ENCODE peak calls at places on chromosomes 11 and 22, in four cellular contexts. W is body of pancreas, S is fibroblast of lung, N is left lung. H is an unnamed sample.

GRCh38 chr22:49958961-49959781 is 1.4 kb upstream of the PIM3 start:
- DNase-seq in N (peak), W (peak), S (no peak), H (peak)

GRCh38 chr11:19551454-19551853 is 161.2 kb upstream of the NAV2 start:
- DNase-seq in S (no peak), W (no peak), N (no peak), H (no peak)

GRCh38 chr22:37633693-37634504 is 5.6 kb upstream of the SH3BP1 start:
- DNase-seq in W (peak), S (peak), N (peak), H (peak)

GRCh38 chr22:37681556-37682049 is 4.5 kb upstream of the NOL12 start:
- DNase-seq in N (peak), W (peak), S (peak), H (peak)

GRCh38 chr22:31139866-31140716 is at the start of gene PLA2G3:
- DNase-seq in S (peak), W (no peak), N (peak), H (peak)

GRCh38 chr22:19799322-19800190 is 39.0 kb downstream of the TBX1 start:
- DNase-seq in W (no peak), S (peak), N (no peak), H (no peak)

GRCh38 chr11:126963603-126964353 is 36.8 kb downstream of the KIRREL3 start:
- DNase-seq in S (peak), W (no peak), N (no peak), H (no peak)

GRCh38 chr11:7687386-7687785 is 14.1 kb upstream of the CYB5R2 start:
- DNase-seq in N (no peak), S (no peak), W (no peak), H (no peak)

GRCh38 chr11:12285106-12285505 is 92.3 kb upstream of the PARVA start:
- DNase-seq in S (peak), W (no peak), N (no peak), H (no peak)

GRCh38 chr11:85809881-85810280 is 1.1 kb downstream of the SYTL2 start:
- DNase-seq in N (no peak), S (no peak), W (no peak), H (no peak)

GRCh38 chr11:57251491-57252104 is 14.5 kb upstream of the APLNR start:
- DNase-seq in W (no peak), S (peak), N (no peak), H (no peak)

GRCh38 chr22:29071261-29072045 is 1.4 kb upstream of the KREMEN1 start:
- DNase-seq in N (peak), W (peak), S (peak), H (peak)

GRCh38 chr11:36389006-36389405 is 92.9 kb downstream of the PRR5L start:
- DNase-seq in N (no peak), W (no peak), S (no peak), H (no peak)

GRCh38 chr11:64713031-64713780 is 9.8 kb downstream of the NRXN2 start:
- DNase-seq in W (peak), S (peak), N (no peak), H (peak)

GRCh38 chr11:46917109-46918086 is 952 bp downstream of the LRP4 start:
- DNase-seq in N (no peak), S (no peak), W (no peak), H (no peak)

GRCh38 chr11:57514538-57515331 is 767 bp downstream of the SLC43A1 start:
- DNase-seq in N (peak), W (peak), S (peak), H (peak)

GRCh38 chr11:119316729-119317591 is at the start of gene MCAM:
- DNase-seq in W (no peak), S (peak), N (no peak), H (no peak)

GRCh38 chr11:93984205-93984586 is 37.0 kb upstream of the HEPHL1 start:
- DNase-seq in N (no peak), S (peak), W (no peak), H (no peak)

GRCh38 chr22:40541300-40541699 is 95.2 kb downstream of the MRTFA start:
- DNase-seq in N (no peak), S (no peak), W (no peak), H (no peak)

GRCh38 chr11:117532568-117532967 is 204.9 kb downstream of the CEP164 start:
- DNase-seq in S (no peak), N (no peak), W (no peak), H (no peak)

GRCh38 chr22:19723165-19723989 is at the start of gene GP1BB:
- DNase-seq in N (no peak), S (peak), W (peak), H (no peak)

GRCh38 chr11:96228472-96228871 is 114.5 kb downstream of the MAML2 start:
- DNase-seq in N (peak), W (peak), S (peak), H (no peak)

GRCh38 chr11:61701298-61701993 is 21.3 kb downstream of the DAGLA start:
- DNase-seq in S (no peak), N (no peak), W (no peak), H (no peak)

GRCh38 chr11:9428706-9429105 is 32.1 kb upstream of the ZNF143 start:
- DNase-seq in W (no peak), N (no peak), S (no peak), H (no peak)

GRCh38 chr11:56852131-56852530 is 103.6 kb upstream of the OR9G4 start:
- DNase-seq in S (no peak), N (no peak), W (no peak), H (no peak)

GRCh38 chr22:37140686-37141323 is 8.9 kb downstream of the IL2RB start:
- DNase-seq in S (no peak), W (no peak), N (no peak), H (no peak)

DNA sequence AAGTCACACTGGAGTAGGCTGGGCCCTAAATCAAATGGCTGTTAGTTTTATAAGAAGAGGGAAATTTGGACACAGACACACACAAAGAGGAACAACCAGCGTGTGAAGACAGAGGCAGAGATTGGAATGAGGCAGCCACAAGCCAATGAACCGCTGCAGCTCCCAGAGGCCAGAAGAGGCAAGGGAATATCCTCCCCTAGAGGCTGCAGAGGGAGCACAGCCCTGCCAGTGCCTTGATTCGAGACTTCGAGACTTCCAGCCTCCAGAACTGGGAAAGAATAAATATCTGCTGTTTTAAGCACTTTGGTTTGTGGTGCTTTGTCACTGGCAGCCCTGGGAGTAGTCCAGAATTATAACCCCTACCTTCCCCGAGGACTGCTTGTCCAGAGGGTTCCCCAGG is 484.4 kb downstream of the MN1 start:
- DNase-seq in S (no peak), W (no peak), N (no peak), H (no peak)
- TF ChIP-seq CTCF in S (no peak), W (no peak), N (no peak), H (no peak)

DNA sequence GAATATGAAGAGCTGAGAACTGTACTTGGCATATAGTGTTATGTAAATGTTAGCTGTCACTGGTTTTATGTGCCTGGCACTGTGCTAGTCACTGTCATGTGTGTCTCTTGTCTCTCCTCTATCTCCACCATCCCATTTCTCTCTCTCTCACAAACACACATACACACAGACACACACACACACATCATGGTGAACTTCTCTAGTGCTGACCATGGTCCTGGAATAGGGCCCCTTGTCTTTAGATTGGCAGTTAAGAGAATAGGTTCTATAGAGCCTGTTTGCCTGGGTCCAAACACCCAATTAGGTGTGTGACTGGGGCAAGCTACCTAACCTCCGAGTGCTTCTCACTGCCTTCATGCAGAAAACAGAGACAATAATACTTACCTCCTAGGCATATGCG is 109.7 kb upstream of the NARS2 start:
- DNase-seq in N (no peak), W (no peak), S (no peak), H (no peak)
- H3K4me3 ChIP-seq in N (no peak), W (no peak), S (no peak), H (no peak)

GRCh38 chr22:43862074-43862881 is at the start of gene SULT4A1:
- DNase-seq in W (no peak), S (peak), N (peak), H (peak)

GRCh38 chr22:43860831-43861230 is 1.5 kb downstream of the SULT4A1 start:
- DNase-seq in W (no peak), S (no peak), N (peak), H (peak)

GRCh38 chr22:43862882-43863202 is 529 bp upstream of the SULT4A1 start:
- DNase-seq in W (no peak), S (no peak), N (peak), H (no peak)

GRCh38 chr22:43860126-43860525 is 2.2 kb downstream of the SULT4A1 start:
- DNase-seq in S (no peak), N (peak), W (no peak), H (peak)

GRCh38 chr22:43861529-43861928 is 784 bp downstream of the SULT4A1 start:
- DNase-seq in S (peak), W (no peak), N (peak), H (no peak)
- H3K27ac ChIP-seq in S (no peak), W (no peak), N (no peak), H (no peak)

GRCh38 chr11:74153224-74153623 is 17.6 kb downstream of the C2CD3 start:
- DNase-seq in N (no peak), W (no peak), S (no peak), H (no peak)
- TF ChIP-seq CTCF in N (no peak), W (no peak), S (no peak), H (no peak)

GRCh38 chr11:107679255-107680024 is 32.4 kb downstream of the SLN start:
- DNase-seq in W (no peak), S (no peak), N (no peak), H (no peak)

GRCh38 chr11:107683807-107684206 is 28.0 kb downstream of the SLN start:
- DNase-seq in N (no peak), W (no peak), S (no peak), H (no peak)

GRCh38 chr11:107683070-107683469 is 28.8 kb downstream of the SLN start:
- DNase-seq in S (no peak), N (no peak), W (no peak), H (no peak)

GRCh38 chr11:107682182-107682971 is 29.5 kb downstream of the SLN start:
- DNase-seq in S (no peak), N (no peak), W (no peak), H (no peak)
- H3K4me3 ChIP-seq in S (no peak), N (no peak), W (no peak), H (no peak)

GRCh38 chr22:39349967-39350802 is at the start of gene SYNGR1:
- DNase-seq in N (no peak), W (peak), S (no peak), H (no peak)
- H3K27ac ChIP-seq in N (no peak), W (peak), S (no peak), H (no peak)

DNA sequence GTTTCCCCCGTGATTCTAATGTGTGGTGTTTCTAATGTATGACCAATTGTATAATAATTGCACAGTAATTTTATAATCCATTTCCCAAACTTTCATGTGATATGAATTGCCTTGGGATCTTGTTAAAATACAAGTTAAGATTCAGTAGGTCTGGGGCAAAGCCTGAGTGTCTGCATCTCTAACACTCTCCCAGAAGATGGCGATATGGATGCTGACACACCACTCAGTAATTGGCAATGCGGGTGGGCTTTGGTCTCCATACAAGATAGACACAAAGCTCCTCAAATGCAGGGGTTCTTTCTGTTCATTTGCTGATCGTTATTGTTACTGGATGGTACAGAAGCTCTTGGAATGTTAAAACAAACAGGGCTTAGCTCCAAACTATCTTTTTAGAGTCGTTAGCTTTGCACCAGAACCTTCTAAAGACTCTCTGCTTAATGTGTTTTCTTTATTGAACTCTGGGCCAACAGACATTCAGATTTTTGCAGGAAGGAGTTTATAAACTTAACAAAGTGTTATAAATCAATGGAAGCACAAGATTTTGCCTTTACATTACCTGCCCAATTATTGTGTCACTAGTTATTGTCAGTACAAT is 45.4 kb upstream of the ANO3 start:
- DNase-seq in W (no peak), N (no peak), S (peak), H (no peak)
- TF ChIP-seq CTCF in W (no peak), N (no peak), S (peak), H (peak)

GRCh38 chr11:68670208-68670992 is 13.9 kb upstream of the GAL start:
- DNase-seq in S (no peak), W (no peak), N (no peak), H (peak)
- H3K4me3 ChIP-seq in S (no peak), W (no peak), N (no peak), H (no peak)

DNA sequence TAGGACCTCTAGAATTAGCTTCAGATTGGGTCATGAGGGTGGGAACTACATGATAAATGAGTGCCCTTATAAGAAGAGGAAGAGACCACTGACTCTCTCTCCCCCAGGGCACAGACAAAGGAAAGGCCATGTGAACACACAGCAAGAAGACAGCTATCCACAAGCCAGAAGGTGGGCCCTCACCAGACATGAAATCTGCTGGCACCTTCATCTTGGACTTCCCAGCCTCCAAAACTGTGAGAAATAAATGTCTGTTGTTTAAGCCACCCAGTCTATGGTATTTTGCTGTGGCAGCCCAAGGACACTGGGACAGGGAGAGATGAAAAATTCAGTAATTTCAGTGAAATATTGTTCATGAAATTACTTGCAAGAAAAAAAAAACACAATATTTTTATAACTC is 5.9 kb downstream of the RBFOX2 start:
- DNase-seq in S (no peak), N (no peak), W (no peak), H (no peak)
- H3K27ac ChIP-seq in S (peak), N (peak), W (peak), H (peak)

H was measured in upper lobe of right lung.